ENCODE peak calls at places on chromosomes 4 and X, in five cellular contexts. Z is neural crest cell; K is CD8-positive, alpha-beta memory T cell; C is Panc1; O is GM12865. X is an unnamed sample.

GRCh38 chrX:150897371-150898319 is 823 bp downstream of the CD99L2 start:
- DNase-seq in C (no peak), Z (no peak), O (peak; percentile 56), K (peak; percentile 31), X (peak; percentile 41)

GRCh38 chrX:97494756-97495372 is 611.2 kb downstream of the RPA4 start:
- DNase-seq in O (peak; percentile 71), K (no peak), Z (no peak), C (no peak), X (no peak)

GRCh38 chr4:186557486-186557885 is 2.1 kb upstream of the MTNR1A start:
- DNase-seq in O (no peak), Z (no peak), K (no peak), C (no peak), X (no peak)

GRCh38 chr4:74206088-74206826 is 48.3 kb downstream of the MTHFD2L start:
- DNase-seq in K (no peak), O (peak; percentile 70), C (no peak), Z (no peak), X (peak; percentile 31)

GRCh38 chr4:851701-852430 is 25.9 kb upstream of the CPLX1 start:
- DNase-seq in O (no peak), K (no peak), Z (no peak), C (no peak), X (no peak)

GRCh38 chrX:39165773-39166172 is 364.5 kb downstream of the MID1IP1 start:
- DNase-seq in K (no peak), O (no peak), Z (no peak), C (no peak), X (no peak)

GRCh38 chr4:57191523-57192034 is 81.4 kb upstream of the IGFBP7 start:
- DNase-seq in C (no peak), K (no peak), Z (no peak), O (no peak), X (no peak)

GRCh38 chr4:136818811-136819210 is 713.5 kb downstream of the PCDH18 start:
- DNase-seq in C (no peak), K (no peak), Z (no peak), O (no peak), X (no peak)

GRCh38 chr4:167452922-167453321 is 218.6 kb upstream of the SPOCK3 start:
- DNase-seq in Z (no peak), O (no peak), K (no peak), C (no peak), X (no peak)

GRCh38 chrX:134821370-134821769 is 163.1 kb upstream of the PLAC1 start:
- DNase-seq in O (no peak), Z (no peak), C (no peak), K (no peak), X (peak; percentile 47)